ENCODE peak calls at places on chromosome 13, in four cellular contexts. P, F, Z and L are unnamed samples.

GRCh38 chr13:51581148-51581820 is 3.0 kb upstream of the WDFY2 start:
- DNase-seq in P (no peak), F (no peak), Z (no peak), L (no peak)

GRCh38 chr13:36919833-36920611 is at the start of gene SMAD9:
- DNase-seq in P (peak; percentile 78), F (peak; percentile 1), Z (peak; percentile 48), L (peak; percentile 33)

GRCh38 chr13:40247845-40248244 is 418.6 kb downstream of the FOXO1 start:
- DNase-seq in P (no peak), F (no peak), Z (peak; percentile 22), L (no peak)

GRCh38 chr13:111860161-111860560 is 206.8 kb upstream of the SOX1 start:
- DNase-seq in P (no peak), F (no peak), Z (no peak), L (no peak)

GRCh38 chr13:73849292-73849691 is 284.9 kb downstream of the KLF12 start:
- DNase-seq in P (peak; percentile 86), F (peak; percentile 26), Z (peak; percentile 33), L (no peak)

GRCh38 chr13:60265566-60265965 is 101.8 kb upstream of the DIAPH3 start:
- DNase-seq in P (no peak), F (no peak), Z (no peak), L (no peak)

GRCh38 chr13:94120878-94121277 is 358.6 kb downstream of the DCT start:
- DNase-seq in P (no peak), F (no peak), Z (no peak), L (no peak)

GRCh38 chr13:62119739-62120700 is 704.4 kb upstream of the PCDH20 start:
- DNase-seq in P (peak; percentile 43), F (peak; percentile 10), Z (peak; percentile 31), L (no peak)

GRCh38 chr13:102440259-102440936 is 38.5 kb upstream of the FGF14 start:
- DNase-seq in P (no peak), F (no peak), Z (no peak), L (no peak)

GRCh38 chr13:41579168-41579567 is 121.8 kb downstream of the RGCC start:
- DNase-seq in P (no peak), F (no peak), Z (no peak), L (no peak)

GRCh38 chr13:100508996-100509395 is 79.6 kb downstream of the GGACT start:
- DNase-seq in P (no peak), F (no peak), Z (no peak), L (no peak)

DNA sequence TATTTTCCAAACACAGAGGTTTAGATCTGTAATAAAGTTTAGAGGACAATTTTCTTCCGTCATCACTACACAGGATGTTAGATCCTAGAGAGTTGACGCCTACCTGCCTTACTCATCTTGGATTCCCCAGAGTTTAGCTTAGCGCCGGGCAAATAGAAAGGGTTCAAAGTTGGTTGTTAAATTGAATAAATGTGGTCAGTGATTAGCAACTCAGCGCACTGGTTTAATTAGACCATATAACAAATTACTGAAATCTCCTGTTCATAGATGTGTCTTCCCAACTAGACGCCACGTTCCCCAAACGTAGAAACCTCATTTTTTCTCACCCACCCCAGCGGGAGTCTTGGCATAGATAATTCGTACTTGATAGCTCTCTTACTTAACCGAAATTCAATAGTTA is 761 bp upstream of the UFM1 start:
- DNase-seq in P (no peak), F (no peak), Z (peak; percentile 30), L (peak; percentile 57)
- H3K4me2 ChIP-seq in P (peak overlapping the region; percentile 76), F (peak overlapping the region; percentile 92), Z (peak overlapping the region; percentile 96), L (peak overlapping the region; percentile 92)

DNA sequence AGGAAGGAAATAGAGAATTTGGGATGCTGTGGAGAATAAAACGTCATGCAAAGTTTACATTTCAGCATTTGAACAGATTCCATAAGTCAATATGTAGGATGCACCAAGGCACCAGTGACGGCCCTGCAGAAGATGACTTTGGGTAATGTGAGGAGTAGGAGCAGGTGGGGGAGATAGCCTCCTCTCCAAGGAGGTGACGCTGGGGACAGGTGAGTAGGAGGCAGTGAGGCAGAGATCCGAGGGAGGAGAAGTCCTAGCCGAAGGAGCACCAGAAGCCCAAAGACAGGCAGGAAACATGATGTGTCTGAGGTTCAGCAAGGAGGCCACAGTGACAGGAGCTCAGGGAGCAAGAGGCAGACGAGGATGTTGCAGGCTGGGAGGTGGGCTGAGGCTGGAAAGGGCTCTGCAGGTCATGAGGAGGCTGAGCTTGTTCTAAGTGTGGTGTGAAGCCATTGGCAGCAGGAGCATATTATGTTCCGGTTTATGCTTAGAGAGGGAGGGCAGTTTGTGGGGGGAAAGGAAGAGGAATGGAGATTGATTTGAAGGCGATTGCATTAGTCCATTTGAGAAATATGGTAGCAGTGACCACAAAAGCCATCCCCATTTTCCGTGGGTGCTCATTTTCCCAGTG is 55.7 kb upstream of the C1QTNF9 start:
- DNase-seq in P (no peak), F (no peak), Z (no peak), L (no peak)
- H3K4me3 ChIP-seq in P (no peak overlapping the region), F (no peak overlapping the region), Z (no peak overlapping the region), L (no peak overlapping the region)

GRCh38 chr13:44063881-44064280 is 184.2 kb downstream of the LACC1 start:
- DNase-seq in P (no peak), F (no peak), Z (no peak), L (no peak)

GRCh38 chr13:44068169-44068568 is 188.5 kb downstream of the LACC1 start:
- DNase-seq in P (no peak), F (no peak), Z (peak; percentile 57), L (peak; percentile 11)

GRCh38 chr13:44063467-44063866 is 183.8 kb downstream of the LACC1 start:
- DNase-seq in P (no peak), F (no peak), Z (no peak), L (no peak)

GRCh38 chr13:44061876-44062275 is 182.2 kb downstream of the LACC1 start:
- DNase-seq in P (no peak), F (no peak), Z (no peak), L (no peak)

DNA sequence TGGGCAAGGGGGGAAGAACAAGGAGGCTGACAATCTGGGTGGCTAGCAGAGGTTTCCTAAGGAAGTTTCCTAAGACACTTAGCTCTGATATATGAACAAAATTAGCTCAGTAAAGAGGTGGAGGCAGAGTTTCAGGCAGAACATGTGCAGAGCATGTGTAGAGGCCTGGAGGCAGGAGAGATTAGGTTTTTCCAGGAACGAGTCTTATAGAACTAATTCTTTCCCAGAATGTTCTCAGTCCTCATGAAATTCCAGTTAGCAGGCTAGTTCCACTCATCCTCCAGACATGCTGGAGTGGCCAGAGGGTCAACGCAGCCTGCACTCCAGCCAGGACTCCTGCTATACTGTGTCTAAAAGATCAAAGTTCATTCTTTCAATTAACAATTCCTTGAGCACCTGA is 184.7 kb downstream of the LACC1 start:
- DNase-seq in P (no peak), F (no peak), Z (no peak), L (no peak)
- H3K4me2 ChIP-seq in P (no peak overlapping the region), F (no peak overlapping the region), Z (no peak overlapping the region), L (no peak overlapping the region)

DNA sequence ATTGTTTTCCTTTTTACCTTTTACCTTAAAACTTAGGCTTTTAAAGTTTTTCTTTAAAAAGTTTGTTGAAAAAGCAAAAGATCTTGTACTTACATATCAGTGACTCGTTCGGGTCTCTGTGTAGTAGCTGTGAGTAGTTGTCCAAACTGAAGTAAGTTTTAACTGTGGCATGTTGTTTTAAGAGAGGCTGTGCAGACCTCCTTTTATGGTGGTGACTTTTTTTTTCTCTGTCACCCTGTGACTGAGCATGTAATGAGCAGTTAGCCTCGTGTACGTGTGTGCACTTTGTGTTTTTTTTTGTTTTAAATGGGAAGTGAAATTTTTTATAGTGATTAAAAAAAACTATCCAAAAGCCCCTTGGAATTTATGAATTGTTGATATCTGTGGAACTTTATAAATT is at the start of gene GPR183:
- DNase-seq in P (no peak), F (no peak), Z (no peak), L (no peak)
- H3K4me3 ChIP-seq in P (no peak within 1 kb of the TSS), F (no peak within 1 kb of the TSS), Z (no peak within 1 kb of the TSS), L (no peak within 1 kb of the TSS)

GRCh38 chr13:95182570-95183285 is 118.5 kb downstream of the ABCC4 start:
- DNase-seq in P (no peak), F (no peak), Z (no peak), L (no peak)

GRCh38 chr13:95184317-95184716 is 116.9 kb downstream of the ABCC4 start:
- DNase-seq in P (no peak), F (no peak), Z (no peak), L (no peak)

GRCh38 chr13:95188128-95188527 is 113.1 kb downstream of the ABCC4 start:
- DNase-seq in P (no peak), F (no peak), Z (no peak), L (no peak)

GRCh38 chr13:95185851-95186250 is 115.4 kb downstream of the ABCC4 start:
- DNase-seq in P (no peak), F (no peak), Z (no peak), L (no peak)

DNA sequence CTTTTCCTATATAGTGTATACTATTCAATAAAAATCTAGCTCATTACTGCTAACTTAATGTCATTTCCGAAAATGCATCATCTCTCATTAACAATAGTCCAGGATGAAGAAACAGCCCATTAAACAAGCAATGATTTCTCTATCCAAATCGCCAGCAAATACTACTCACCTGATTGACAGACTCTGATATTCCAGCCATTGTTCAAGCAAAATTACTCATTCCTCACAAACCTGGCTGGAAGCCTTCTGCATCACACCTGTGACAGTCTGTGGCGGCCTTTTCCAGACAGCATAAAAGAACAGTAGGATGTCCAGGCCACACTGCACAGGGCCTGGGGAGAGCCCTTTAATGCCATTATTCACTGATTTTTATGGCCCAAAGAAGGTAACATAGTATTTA is 115.9 kb downstream of the ABCC4 start:
- DNase-seq in P (no peak), F (no peak), Z (peak; percentile 40), L (no peak)
- H3K4me2 ChIP-seq in P (no peak overlapping the region), F (no peak overlapping the region), Z (no peak overlapping the region), L (no peak overlapping the region)

GRCh38 chr13:113022391-113023216 is 53.6 kb downstream of the MCF2L start:
- DNase-seq in P (peak; percentile 65), F (no peak), Z (no peak), L (peak; percentile 64)
- H3K4me3 ChIP-seq in P (no peak overlapping the region), F (peak overlapping the region; percentile 18), Z (no peak overlapping the region), L (peak overlapping the region; percentile 68)